ENCODE peak calls at places on chromosomes 11 and 22, in five cellular contexts. T is lung, R is hepatocyte, A is heart left ventricle, G is astrocyte of the spinal cord. I is an unnamed sample.

GRCh38 chr11:89235976-89236375 is 58.3 kb downstream of the TYR start:
- DNase-seq in G (peak), A (no peak), R (no peak), T (no peak), I (peak)

GRCh38 chr22:40258463-40259046 is 80.8 kb downstream of the TNRC6B start:
- DNase-seq in R (peak), A (no peak), G (peak), T (no peak), I (peak)

GRCh38 chr11:36540998-36541397 is 26.8 kb upstream of the RAG1 start:
- DNase-seq in R (peak), G (peak), A (peak), T (no peak), I (peak)

GRCh38 chr22:32034275-32034674 is 8.8 kb upstream of the SLC5A1 start:
- DNase-seq in A (no peak), T (no peak), R (no peak), G (no peak), I (no peak)

GRCh38 chr22:20407829-20408228 is 13.9 kb downstream of the ZNF74 start:
- DNase-seq in R (no peak), A (no peak), T (no peak), G (no peak), I (no peak)

GRCh38 chr22:36758792-36759271 is 17.1 kb downstream of the IFT27 start:
- DNase-seq in T (no peak), R (no peak), G (no peak), A (no peak), I (no peak)

GRCh38 chr22:32698926-32699619 is 102.4 kb upstream of the TIMP3 start:
- DNase-seq in G (no peak), T (no peak), A (peak), R (no peak), I (no peak)

GRCh38 chr22:28139993-28140392 is 220.9 kb upstream of the PITPNB start:
- DNase-seq in R (no peak), G (peak), T (no peak), A (no peak), I (peak)

GRCh38 chr22:21916309-21916918 is 36.2 kb downstream of the PPM1F start:
- DNase-seq in R (no peak), T (no peak), A (no peak), G (no peak), I (no peak)

GRCh38 chr11:101584129-101584515 is 315 bp upstream of the TRPC6 start:
- DNase-seq in G (no peak), A (no peak), R (no peak), T (no peak), I (no peak)

GRCh38 chr22:48845356-48845936 is 982.2 kb downstream of the BRD1 start:
- DNase-seq in A (no peak), T (no peak), G (no peak), R (no peak), I (no peak)

GRCh38 chr11:108278546-108278945 is 55.7 kb downstream of the ATM start:
- DNase-seq in T (no peak), G (no peak), A (peak), R (no peak), I (peak)

GRCh38 chr11:46766656-46767055 is 47.6 kb downstream of the F2 start:
- DNase-seq in A (no peak), G (no peak), T (no peak), R (no peak), I (no peak)

GRCh38 chr11:111733655-111734088 is 32.5 kb downstream of the PPP2R1B start:
- DNase-seq in A (peak), R (no peak), T (no peak), G (peak), I (no peak)

GRCh38 chr11:91220476-91221202 is 997.8 kb upstream of the CHORDC1 start:
- DNase-seq in A (no peak), R (peak), G (peak), T (no peak), I (peak)

GRCh38 chr11:87659807-87660206 is 515.4 kb downstream of the RAB38 start:
- DNase-seq in R (no peak), T (no peak), A (no peak), G (no peak), I (no peak)

GRCh38 chr11:124970925-124971324 is 16.9 kb downstream of the CCDC15 start:
- DNase-seq in R (peak), G (peak), A (no peak), T (no peak), I (peak)

GRCh38 chr11:86062719-86063118 is 6.2 kb downstream of the PICALM start:
- DNase-seq in A (no peak), G (peak), R (no peak), T (no peak), I (peak)

GRCh38 chr11:94678236-94678635 is 89.9 kb upstream of the AMOTL1 start:
- DNase-seq in A (no peak), T (no peak), R (no peak), G (no peak), I (no peak)

GRCh38 chr22:23182289-23183106 is 2.2 kb downstream of the BCR start:
- DNase-seq in T (no peak), R (peak), A (no peak), G (no peak), I (peak)

GRCh38 chr11:45853616-45854219 is 6.4 kb downstream of the CRY2 start:
- DNase-seq in T (no peak), A (peak), R (no peak), G (no peak), I (no peak)

GRCh38 chr11:103773537-103773936 is 262.9 kb upstream of the DDI1 start:
- DNase-seq in G (no peak), T (no peak), R (no peak), A (no peak), I (no peak)

GRCh38 chr11:118620529-118621070 is 13.2 kb downstream of the PHLDB1 start:
- DNase-seq in R (no peak), A (peak), G (no peak), T (no peak), I (no peak)

GRCh38 chr11:66050581-66051231 is 1.5 kb upstream of the SF3B2 start:
- DNase-seq in T (no peak), G (no peak), R (no peak), A (no peak), I (no peak)

GRCh38 chr11:110903830-110904229 is 191.6 kb upstream of the ARHGAP20 start:
- DNase-seq in A (no peak), R (peak), T (no peak), G (peak), I (peak)

GRCh38 chr11:77046060-77046501 is 11.9 kb downstream of the B3GNT6 start:
- DNase-seq in R (peak), G (no peak), A (no peak), T (peak), I (peak)

GRCh38 chr11:838441-839279 is 3.7 kb downstream of the POLR2L start:
- DNase-seq in R (no peak), G (no peak), A (no peak), T (no peak), I (peak)

GRCh38 chr11:116580828-116581227 is 192.0 kb downstream of the BUD13 start:
- DNase-seq in R (no peak), T (no peak), G (no peak), A (no peak), I (no peak)

GRCh38 chr22:35191412-35191811 is 65.9 kb upstream of the HMGXB4 start:
- DNase-seq in G (peak), T (no peak), A (no peak), R (no peak), I (no peak)

GRCh38 chr22:38865201-38866023 is 6.6 kb downstream of the CBX6 start:
- DNase-seq in A (no peak), T (no peak), G (no peak), R (peak), I (no peak)

GRCh38 chr22:17867160-17867785 is 93.0 kb upstream of the BID start:
- DNase-seq in A (peak), G (no peak), R (no peak), T (no peak), I (no peak)

GRCh38 chr11:46353706-46354105 is 6.4 kb downstream of the DGKZ start:
- DNase-seq in G (no peak), R (no peak), A (no peak), T (no peak), I (no peak)

GRCh38 chr11:131859811-131860210 is 489.4 kb downstream of the NTM start:
- DNase-seq in A (no peak), R (no peak), G (peak), T (no peak), I (peak)

GRCh38 chr22:31127181-31127772 is 4.5 kb downstream of the INPP5J start:
- DNase-seq in A (no peak), R (no peak), T (no peak), G (no peak), I (no peak)

GRCh38 chr11:8018742-8019631 is 31.9 kb downstream of the EIF3F start:
- DNase-seq in T (no peak), R (peak), A (peak), G (peak), I (peak)

GRCh38 chr11:119038884-119039283 is 8.2 kb upstream of the SLC37A4 start:
- DNase-seq in A (no peak), T (no peak), R (no peak), G (no peak), I (no peak)

GRCh38 chr11:44600739-44601416 is 35.4 kb downstream of the CD82 start:
- DNase-seq in T (no peak), A (no peak), G (no peak), R (no peak), I (no peak)

GRCh38 chr11:2171531-2171930 is at the start of gene TH:
- DNase-seq in A (no peak), G (no peak), R (no peak), T (no peak), I (no peak)

GRCh38 chr11:2172676-2173075 is 1.1 kb upstream of the TH start:
- DNase-seq in R (no peak), G (no peak), T (no peak), A (no peak), I (no peak)

GRCh38 chr11:2173761-2174160 is 2.1 kb upstream of the TH start:
- DNase-seq in T (no peak), A (no peak), G (no peak), R (no peak), I (no peak)

GRCh38 chr11:2174361-2174760 is 2.7 kb upstream of the TH start:
- DNase-seq in G (no peak), A (no peak), T (no peak), R (no peak), I (no peak)

DNA sequence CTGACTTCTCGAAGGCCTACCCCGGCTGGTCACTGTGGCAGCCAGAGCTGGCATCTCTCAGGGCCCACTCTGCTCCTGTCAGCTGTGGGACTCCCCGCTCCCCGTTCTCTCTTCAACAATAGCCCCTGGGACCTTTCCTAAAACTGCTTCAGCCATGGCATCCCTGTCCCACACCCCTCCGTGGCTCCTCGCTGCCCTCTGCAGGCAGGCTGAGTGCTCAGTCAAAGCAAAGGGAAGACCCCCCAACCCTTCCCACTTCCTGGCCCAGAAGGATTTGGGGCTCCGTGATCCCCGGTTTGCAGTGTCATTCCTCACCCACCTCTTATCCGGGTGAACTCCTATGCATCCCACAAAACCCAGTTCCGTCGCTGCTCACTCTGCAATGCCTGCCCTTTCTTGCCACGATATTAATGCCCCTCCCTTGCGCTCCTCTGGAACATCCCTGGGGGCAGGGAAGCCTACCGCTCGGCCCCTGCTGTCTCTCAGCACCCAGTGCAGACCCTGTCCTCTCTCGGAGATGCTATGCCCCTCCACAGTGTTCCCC is 1.6 kb upstream of the TH start:
- DNase-seq in A (no peak), G (no peak), R (no peak), T (no peak), I (peak)
- TF ChIP-seq CTCF in A (no peak), G (peak), R (peak), T (no peak), I (peak)

GRCh38 chr11:64853709-64854108 is 9.3 kb upstream of the CDC42BPG start:
- DNase-seq in G (no peak), T (no peak), A (no peak), R (no peak), I (no peak)
- H3K4me3 ChIP-seq in G (no peak), T (no peak), A (peak), R (no peak), I (no peak)

GRCh38 chr11:60743058-60743457 is 13.6 kb upstream of the MS4A15 start:
- DNase-seq in R (no peak), T (no peak), G (no peak), A (no peak), I (peak)
- TF ChIP-seq CTCF in R (no peak), T (no peak), G (no peak), A (no peak), I (no peak)

GRCh38 chr11:71339178-71339881 is 87.0 kb upstream of the SHANK2 start:
- DNase-seq in A (no peak), R (peak), T (no peak), G (no peak), I (no peak)

GRCh38 chr11:71338806-71339177 is 86.4 kb upstream of the SHANK2 start:
- DNase-seq in R (peak), T (no peak), G (no peak), A (no peak), I (no peak)

GRCh38 chr11:71340076-71340606 is 87.8 kb upstream of the SHANK2 start:
- DNase-seq in R (no peak), T (no peak), G (no peak), A (no peak), I (no peak)

GRCh38 chr11:71336176-71336995 is 84.0 kb upstream of the SHANK2 start:
- DNase-seq in G (no peak), A (no peak), R (no peak), T (no peak), I (no peak)

DNA sequence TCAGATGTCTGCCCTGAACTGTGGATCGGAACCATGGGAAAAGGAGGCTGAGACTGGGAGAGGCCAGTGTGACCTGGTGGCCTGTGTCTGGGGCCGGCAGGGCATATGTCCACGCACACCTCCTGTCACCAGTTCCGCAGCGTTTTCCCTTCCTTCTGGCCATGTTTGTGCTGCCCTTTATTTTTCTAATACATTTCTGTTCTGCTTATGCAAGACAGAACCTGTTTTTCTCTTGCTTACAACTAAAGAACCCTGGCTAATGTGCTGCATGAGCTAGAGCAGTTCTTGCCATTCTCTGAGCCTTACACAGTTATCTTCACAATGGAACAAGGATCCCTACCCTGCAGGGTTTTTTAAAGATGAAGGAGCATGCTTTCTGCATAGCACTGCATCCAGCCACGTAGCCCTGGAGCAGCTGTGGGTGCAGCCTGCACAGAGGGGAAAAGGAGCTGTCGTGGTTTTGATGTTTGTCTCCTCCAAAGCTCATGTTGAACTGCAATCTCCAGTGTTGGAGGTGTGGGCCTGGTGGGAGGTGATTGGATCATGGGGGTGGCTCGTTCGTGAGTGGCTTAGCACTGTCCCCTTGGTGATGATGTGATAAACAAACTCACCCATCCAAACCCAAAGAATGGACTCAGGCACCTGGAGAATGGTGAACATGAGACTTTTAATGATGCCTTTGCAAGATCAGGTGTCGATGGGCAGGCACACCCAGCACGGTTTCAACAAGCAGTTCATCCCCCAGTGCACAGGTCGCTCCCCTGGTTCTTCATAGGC is 84.8 kb upstream of the SHANK2 start:
- DNase-seq in T (no peak), G (no peak), A (no peak), R (no peak), I (no peak)
- H3K4me3 ChIP-seq in T (no peak), G (no peak), A (no peak), R (no peak), I (no peak)

GRCh38 chr11:10688401-10688800 is 5.2 kb downstream of the IRAG1 start:
- DNase-seq in A (no peak), R (no peak), T (no peak), G (peak), I (no peak)
- TF ChIP-seq CTCF in A (peak), R (no peak), T (no peak), G (peak), I (peak)

GRCh38 chr11:15969701-15970329 is 386.5 kb downstream of the SOX6 start:
- DNase-seq in T (no peak), G (peak), A (no peak), R (no peak), I (peak)
- H3K4me3 ChIP-seq in T (no peak), G (no peak), A (peak), R (no peak), I (no peak)